ENCODE peak calls at places on chromosomes 6 and 20, in four cellular contexts. D is head of caudate nucleus, N is nucleus accumbens, S is GM20000. R is an unnamed sample.

GRCh38 chr20:19789009-19789408 is 31.0 kb downstream of the RIN2 start:
- DNase-seq in S (no peak), D (no peak), N (no peak), R (no peak)

GRCh38 chr6:121590438-121590837 is 155.0 kb downstream of the GJA1 start:
- DNase-seq in D (no peak), N (no peak), S (no peak), R (no peak)

GRCh38 chr20:62739581-62740285 is 31.1 kb downstream of the NTSR1 start:
- DNase-seq in N (no peak), S (no peak), D (no peak), R (peak)

GRCh38 chr6:82015043-82015442 is 232.5 kb downstream of the IBTK start:
- DNase-seq in S (no peak), N (no peak), D (no peak), R (no peak)

GRCh38 chr20:37406010-37406998 is 60.4 kb downstream of the SRC start:
- DNase-seq in N (peak), S (peak), D (peak), R (no peak)

GRCh38 chr6:53878808-53879207 is 84.0 kb downstream of the LRRC1 start:
- DNase-seq in S (no peak), N (no peak), D (no peak), R (no peak)

GRCh38 chr20:41334452-41335421 is 5.9 kb upstream of the LPIN3 start:
- DNase-seq in N (no peak), D (no peak), S (no peak), R (no peak)

GRCh38 chr20:16020971-16021370 is 552.3 kb downstream of the KIF16B start:
- DNase-seq in S (no peak), N (no peak), D (no peak), R (no peak)

GRCh38 chr6:107115695-107116327 is 496 bp upstream of the BEND3 start:
- DNase-seq in N (no peak), S (peak), D (peak), R (peak)

GRCh38 chr6:25769983-25770382 is 15.4 kb downstream of the SLC17A4 start:
- DNase-seq in D (no peak), N (no peak), S (no peak), R (no peak)

GRCh38 chr6:30614843-30615218 is 2.2 kb downstream of the PPP1R10 start:
- DNase-seq in S (peak), D (peak), N (peak), R (peak)

GRCh38 chr6:162099685-162100084 is 627.9 kb downstream of the PRKN start:
- DNase-seq in N (no peak), S (no peak), D (no peak), R (peak)

GRCh38 chr6:22873531-22874136 is 304.3 kb downstream of the HDGFL1 start:
- DNase-seq in D (no peak), S (no peak), N (no peak), R (no peak)

GRCh38 chr6:157381631-157382621 is 936 bp downstream of the ZDHHC14 start:
- DNase-seq in S (peak), N (peak), D (peak), R (peak)

GRCh38 chr20:43843096-43843964 is 71.3 kb upstream of the TOX2 start:
- DNase-seq in D (no peak), S (no peak), N (no peak), R (no peak)

GRCh38 chr6:4264076-4264475 is 128.7 kb upstream of the ECI2 start:
- DNase-seq in N (no peak), D (no peak), S (no peak), R (no peak)

GRCh38 chr6:14278436-14278835 is 160.9 kb downstream of the CD83 start:
- DNase-seq in S (no peak), N (no peak), D (no peak), R (no peak)

GRCh38 chr20:36460648-36461599 is 80.4 kb upstream of the MYL9 start:
- DNase-seq in S (peak), N (peak), D (peak), R (peak)

GRCh38 chr6:81938991-81939773 is 186.7 kb upstream of the TENT5A start:
- DNase-seq in S (no peak), D (no peak), N (no peak), R (no peak)

GRCh38 chr20:57397693-57398108 is 6.5 kb downstream of the RBM38 start:
- DNase-seq in N (no peak), S (no peak), D (no peak), R (peak)

R was measured in aorta.